ENCODE peak calls at places on chromosomes 2 and 18, in ten cellular contexts. S is nephron progenitor cell; F is WTC11; K is RWPE1; X is lower leg skin; V is endothelial cell; P is activated CD8-positive, alpha-beta T cell treated with anti-CD3 and anti-CD28 coated beads for 36 hours; L is B cell; M is HCT116; C is WERI-Rb-1. D is an unnamed sample.

GRCh38 chr2:26847663-26848335 is at the start of gene DPYSL5:
- DNase-seq in K (no peak), X (no peak), C (peak; percentile 96), V (peak; percentile 51), P (peak; percentile 8), S (peak; percentile 88), M (peak; percentile 10), F (peak; percentile 87), L (peak; percentile 61), D (peak; percentile 48)

GRCh38 chr2:201987426-201987825 is 46.2 kb upstream of the FZD7 start:
- DNase-seq in L (no peak), V (no peak), M (no peak), P (no peak), S (no peak), C (no peak), F (no peak), K (no peak), X (no peak), D (no peak)

GRCh38 chr2:202824901-202825300 is 46.7 kb downstream of the ICA1L start:
- DNase-seq in C (no peak), K (no peak), L (no peak), S (no peak), P (no peak), X (no peak), V (no peak), F (no peak), M (no peak), D (no peak)

GRCh38 chr2:67050621-67051020 is 346.5 kb upstream of the ETAA1 start:
- DNase-seq in L (no peak), S (no peak), P (no peak), F (no peak), M (no peak), K (no peak), V (no peak), X (no peak), C (no peak), D (no peak)

GRCh38 chr2:51028829-51029228 is 3.1 kb downstream of the NRXN1 start:
- DNase-seq in L (no peak), M (no peak), S (no peak), K (no peak), V (no peak), X (no peak), F (no peak), C (no peak), P (no peak), D (no peak)

GRCh38 chr2:222270436-222270835 is 28.4 kb downstream of the PAX3 start:
- DNase-seq in L (no peak), X (no peak), F (no peak), P (no peak), K (no peak), S (no peak), C (no peak), V (no peak), M (no peak), D (no peak)

GRCh38 chr2:14016289-14016955 is 616.1 kb upstream of the LRATD1 start:
- DNase-seq in C (no peak), F (no peak), P (no peak), S (no peak), M (no peak), V (no peak), L (no peak), K (no peak), X (no peak), D (no peak)

GRCh38 chr18:63472380-63472779 is 4.4 kb upstream of the SERPINB5 start:
- DNase-seq in L (no peak), F (no peak), M (peak; percentile 62), P (no peak), V (no peak), K (peak; percentile 75), S (no peak), X (no peak), C (no peak), D (no peak)

DNA sequence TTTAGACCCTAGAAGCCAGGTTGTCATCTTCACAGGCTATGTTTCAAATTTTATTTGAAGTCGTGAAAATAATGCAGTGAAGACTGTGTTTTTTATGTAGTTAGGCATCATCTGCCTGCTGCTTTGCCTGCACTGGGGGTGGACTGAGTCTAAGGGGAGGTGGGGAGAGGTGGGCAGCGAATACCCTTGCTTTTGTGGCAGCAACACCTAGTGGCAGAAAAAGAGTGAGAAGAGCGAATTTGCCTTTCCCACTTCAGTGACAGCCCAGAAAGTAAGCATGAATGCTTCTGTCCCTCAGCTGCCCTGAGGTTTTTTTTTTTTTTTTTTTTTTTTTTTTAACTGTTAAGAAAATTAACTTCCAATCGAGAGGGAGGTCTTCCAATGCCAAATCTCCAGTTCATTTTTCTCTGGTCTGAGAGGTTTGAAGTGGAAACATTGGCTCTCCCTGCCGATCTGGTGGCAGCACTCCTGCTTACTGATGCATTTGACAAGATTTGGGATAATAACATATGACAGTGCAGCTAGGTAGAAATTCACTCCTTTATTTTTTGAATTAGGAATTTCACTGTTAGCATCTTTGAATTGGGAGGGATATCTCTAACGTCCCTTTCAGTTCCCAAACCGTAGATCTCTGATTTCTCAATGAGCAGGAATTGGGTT is 60.3 kb upstream of the LYPD6B start:
- DNase-seq in X (no peak), K (no peak), L (no peak), S (no peak), F (no peak), M (no peak), P (no peak), V (no peak), C (no peak), D (no peak)
- TF ChIP-seq CTCF in X (no peak), K (no peak), L (no peak), S (no peak), F (no peak), M (peak; percentile 25), P (no peak), V (no peak), C (peak; percentile 41), D (no peak)

GRCh38 chr2:147843421-147843863 is 1.4 kb upstream of the ACVR2A start:
- DNase-seq in S (no peak), K (no peak), V (no peak), C (no peak), L (no peak), F (no peak), M (no peak), P (no peak), X (no peak), D (no peak)

GRCh38 chr2:147846382-147847081 is 1.7 kb downstream of the ACVR2A start:
- DNase-seq in V (no peak), C (no peak), L (no peak), P (no peak), K (peak; percentile 16), M (no peak), X (no peak), F (no peak), S (no peak), D (no peak)

GRCh38 chr2:147845608-147846002 is 776 bp downstream of the ACVR2A start:
- DNase-seq in K (peak; percentile 10), S (no peak), V (no peak), P (no peak), C (no peak), M (no peak), L (no peak), X (no peak), F (no peak), D (no peak)

GRCh38 chr2:147844691-147845607 is at the start of gene ACVR2A:
- DNase-seq in X (no peak), M (no peak), C (peak; percentile 45), F (peak; percentile 38), V (peak; percentile 52), K (peak; percentile 55), P (peak; percentile 66), L (peak; percentile 60), S (peak; percentile 51), D (peak; percentile 76)

DNA sequence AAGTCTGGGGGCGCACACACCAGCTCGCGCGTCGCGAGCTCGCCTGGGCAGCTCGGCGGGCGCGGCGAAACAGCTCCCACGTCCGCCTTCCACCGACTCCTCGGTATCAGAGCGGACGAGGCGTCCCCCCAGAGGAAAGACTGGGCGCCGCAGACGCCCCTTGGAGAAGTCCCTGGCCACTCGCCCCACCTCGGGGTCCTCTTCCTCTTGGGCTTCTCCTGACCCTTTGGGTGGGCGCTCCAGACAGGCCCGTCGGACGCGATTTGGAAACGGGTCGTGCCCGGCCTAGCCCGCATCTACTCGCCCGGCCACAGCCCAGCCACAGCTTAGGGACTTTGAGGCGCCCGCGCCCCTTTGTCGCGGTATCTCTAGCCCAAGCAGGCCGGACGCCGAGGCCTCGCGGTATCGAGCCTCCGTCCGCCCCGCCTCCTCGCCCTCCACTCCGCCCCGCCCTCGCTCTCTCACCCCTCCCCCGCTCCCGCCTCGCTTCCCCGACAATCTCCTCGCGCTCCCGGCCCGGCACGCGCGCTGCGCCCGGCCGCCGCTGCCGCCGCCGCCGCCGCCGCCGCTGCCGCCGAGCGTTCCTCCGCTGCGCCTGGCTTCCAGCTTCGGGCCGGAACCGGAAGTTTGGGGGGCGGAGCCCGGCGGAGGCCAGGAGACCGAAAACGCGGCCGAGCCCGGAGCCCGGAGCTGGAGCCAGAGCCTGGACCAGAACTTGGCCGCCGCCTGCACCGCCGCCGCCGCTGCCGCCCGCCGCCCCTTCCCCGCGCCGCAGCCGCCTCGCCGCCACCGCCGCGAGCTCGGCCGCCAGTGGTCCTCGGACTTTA is 752 bp upstream of the ACVR2A start:
- DNase-seq in P (peak; percentile 85), L (peak; percentile 98), C (peak; percentile 93), S (peak; percentile 97), M (peak; percentile 54), X (peak; percentile 98), K (peak; percentile 87), F (peak; percentile 93), V (peak; percentile 91), D (peak; percentile 92)
- TF ChIP-seq CTCF in P (no peak), L (no peak), C (peak; percentile 48), S (no peak), M (no peak), X (no peak), K (peak; percentile 29), F (no peak), V (no peak), D (no peak)

GRCh38 chr2:172109256-172109655 is 6.6 kb upstream of the DLX2 start:
- DNase-seq in P (no peak), F (no peak), L (peak; percentile 11), K (no peak), C (no peak), X (peak; percentile 61), S (no peak), M (no peak), V (no peak), D (peak; percentile 20)

GRCh38 chr2:172114579-172114978 is 11.9 kb upstream of the DLX2 start:
- DNase-seq in S (no peak), F (no peak), P (no peak), K (no peak), V (no peak), M (no peak), X (no peak), C (no peak), L (no peak), D (no peak)

GRCh38 chr2:172109670-172110421 is 7.1 kb upstream of the DLX2 start:
- DNase-seq in V (no peak), S (peak; percentile 16), L (peak; percentile 20), X (peak; percentile 80), F (peak; percentile 36), P (no peak), C (no peak), K (no peak), M (no peak), D (peak; percentile 25)

GRCh38 chr2:172116107-172116506 is 13.4 kb upstream of the DLX2 start:
- DNase-seq in F (no peak), M (no peak), C (no peak), L (no peak), S (no peak), X (peak; percentile 57), V (no peak), P (no peak), K (no peak), D (no peak)

GRCh38 chr2:172113617-172114016 is 10.9 kb upstream of the DLX2 start:
- DNase-seq in X (no peak), P (no peak), M (no peak), S (no peak), C (no peak), K (no peak), F (no peak), L (no peak), V (no peak), D (peak; percentile 27)
- TF ChIP-seq CTCF in X (no peak), P (no peak), M (peak; percentile 67), S (peak; percentile 29), C (peak; percentile 52), K (peak; percentile 11), F (peak; percentile 27), L (no peak), V (no peak), D (peak; percentile 14)

DNA sequence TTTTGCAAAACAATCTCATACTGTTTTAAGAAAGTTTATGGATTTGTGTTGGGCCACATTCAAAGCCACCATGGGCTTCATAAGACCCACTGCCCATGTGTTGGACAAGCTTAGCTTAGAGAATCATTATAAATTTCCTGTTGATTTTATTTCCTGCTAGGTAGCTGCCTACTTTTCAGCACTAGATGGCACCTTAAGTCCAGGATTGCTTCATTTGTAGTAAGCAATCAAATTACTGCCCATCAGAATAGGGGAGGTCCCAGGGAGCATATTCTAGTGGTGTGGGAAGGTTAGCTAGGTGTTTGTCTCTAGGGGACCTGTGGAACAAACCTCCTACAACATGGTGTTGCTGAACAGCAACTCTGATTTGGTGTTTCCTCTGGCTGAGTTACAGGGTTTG is 11.0 kb upstream of the DCDC2C start:
- DNase-seq in V (no peak), X (no peak), P (no peak), F (no peak), M (peak; percentile 51), S (no peak), K (peak; percentile 42), L (no peak), C (peak; percentile 36), D (no peak)
- TF ChIP-seq CTCF in V (no peak), X (no peak), P (peak; percentile 19), F (no peak), M (peak; percentile 78), S (peak; percentile 29), K (peak; percentile 52), L (no peak), C (peak; percentile 57), D (no peak)